ENCODE peak calls at places on chromosomes 11 and 22, in nine cellular contexts. Z, T, V, E, J, S, L, G and D are unnamed samples.

GRCh38 chr22:19419086-19419463 is 12.5 kb downstream of the HIRA start:
- DNase-seq in J (no peak), T (no peak), L (no peak), E (no peak), G (no peak), S (no peak), V (no peak), Z (no peak), D (no peak)

GRCh38 chr11:21567628-21568290 is 625.1 kb upstream of the ANO5 start:
- DNase-seq in L (no peak), Z (no peak), G (no peak), T (no peak), E (no peak), S (no peak), V (no peak), J (no peak), D (no peak)

GRCh38 chr11:69985654-69986420 is 92.3 kb upstream of the ANO1 start:
- DNase-seq in Z (no peak), S (no peak), T (no peak), J (no peak), L (peak; percentile 49), V (peak; percentile 61), G (no peak), E (no peak), D (no peak)

GRCh38 chr11:60848714-60849151 is 6.8 kb downstream of the CCDC86 start:
- DNase-seq in T (no peak), J (no peak), Z (no peak), G (no peak), S (no peak), V (no peak), E (no peak), L (no peak), D (no peak)

GRCh38 chr11:114909866-114910265 is 231.5 kb downstream of the NXPE2 start:
- DNase-seq in V (no peak), L (peak; percentile 15), T (no peak), J (no peak), S (no peak), Z (peak; percentile 19), G (no peak), E (no peak), D (no peak)

GRCh38 chr11:34356918-34357645 is 728 bp downstream of the ABTB2 start:
- DNase-seq in V (peak; percentile 83), E (peak; percentile 40), J (peak; percentile 64), S (peak; percentile 63), L (peak; percentile 59), Z (peak; percentile 70), G (peak; percentile 83), T (peak; percentile 79), D (peak; percentile 51)

GRCh38 chr11:85530596-85530995 is 96.5 kb downstream of the DLG2 start:
- DNase-seq in V (no peak), T (no peak), L (no peak), J (no peak), Z (no peak), E (no peak), G (no peak), S (no peak), D (no peak)

GRCh38 chr11:107857550-107858216 is 904 bp downstream of the SLC35F2 start:
- DNase-seq in Z (no peak), E (no peak), G (peak; percentile 48), L (no peak), S (no peak), T (peak; percentile 40), J (peak; percentile 21), V (peak; percentile 69), D (no peak)

GRCh38 chr11:112958670-112959069 is 2.5 kb upstream of the NCAM1 start:
- DNase-seq in S (no peak), E (no peak), T (peak; percentile 26), G (no peak), V (no peak), L (no peak), J (peak; percentile 30), Z (peak; percentile 19), D (no peak)

GRCh38 chr22:30557243-30557642 is 10.7 kb upstream of the SEC14L6 start:
- DNase-seq in S (no peak), T (no peak), V (no peak), L (peak; percentile 42), J (no peak), G (no peak), E (no peak), Z (no peak), D (no peak)
- TF ChIP-seq CTCF in S (no peak), T (no peak), V (no peak), L (no peak), J (no peak), G (no peak), E (no peak), Z (no peak), D (no peak)

GRCh38 chr11:120210651-120211521 is at the start of gene OAF:
- DNase-seq in Z (peak; percentile 92), L (peak; percentile 87), J (peak; percentile 90), E (peak; percentile 77), T (peak; percentile 93), V (peak; percentile 78), S (peak; percentile 64), G (peak; percentile 85), D (peak; percentile 61)

GRCh38 chr11:120211522-120212258 is 858 bp downstream of the OAF start:
- DNase-seq in J (no peak), G (no peak), S (no peak), Z (no peak), V (no peak), L (no peak), E (no peak), T (peak; percentile 41), D (no peak)

GRCh38 chr11:120208777-120209176 is 2.1 kb upstream of the OAF start:
- DNase-seq in V (no peak), L (no peak), T (peak; percentile 77), J (peak; percentile 79), G (peak; percentile 86), S (no peak), Z (no peak), E (no peak), D (no peak)

GRCh38 chr11:120208012-120208441 is 2.8 kb upstream of the OAF start:
- DNase-seq in T (peak; percentile 54), G (no peak), L (no peak), S (no peak), Z (no peak), J (peak; percentile 43), E (no peak), V (no peak), D (no peak)

GRCh38 chr11:120209750-120210650 is 832 bp upstream of the OAF start:
- DNase-seq in S (no peak), V (no peak), L (no peak), J (no peak), Z (peak; percentile 46), G (no peak), E (no peak), T (peak; percentile 34), D (no peak)
- TF ChIP-seq CTCF in S (no peak), V (no peak), L (no peak), J (no peak), Z (no peak), G (no peak), E (no peak), T (no peak), D (no peak)

DNA sequence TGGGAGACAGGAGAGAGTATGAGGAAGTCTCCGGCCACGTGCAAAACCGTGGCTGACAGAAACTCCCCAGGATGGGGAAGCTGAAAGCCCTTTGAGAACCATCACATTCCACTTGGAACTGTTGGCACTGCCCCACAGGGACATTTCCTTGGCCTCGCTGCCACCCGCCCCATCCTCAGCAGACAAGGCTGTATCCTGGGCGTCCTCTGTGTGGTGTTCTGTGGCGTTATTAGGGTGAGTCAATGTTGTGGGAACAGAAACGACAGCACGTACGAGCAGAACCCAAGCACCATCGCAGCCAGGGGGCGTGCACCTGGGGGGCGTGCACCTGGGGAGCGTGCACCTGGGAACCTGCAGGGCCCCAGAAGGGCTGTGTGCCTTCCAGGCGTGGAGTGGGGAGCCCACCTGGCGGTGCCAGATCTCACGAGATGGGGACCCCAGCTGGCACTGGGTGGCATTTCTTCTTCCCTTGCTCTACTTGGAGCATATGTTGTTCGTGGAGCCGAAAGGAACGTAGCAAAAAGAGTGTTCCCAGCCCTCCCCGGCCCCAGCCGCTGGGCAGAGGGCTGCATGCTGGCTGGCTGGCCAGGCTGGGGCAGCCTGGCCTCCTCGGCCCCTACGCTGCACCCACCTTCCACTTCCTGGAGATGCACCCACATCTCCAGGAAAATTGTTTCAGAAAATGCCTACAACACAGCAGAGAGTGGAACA is 35.4 kb downstream of the NFAM1 start:
- DNase-seq in L (peak; percentile 41), V (no peak), E (peak; percentile 13), Z (peak; percentile 21), J (no peak), S (no peak), G (no peak), T (no peak), D (no peak)
- TF ChIP-seq CTCF in L (peak; percentile 11), V (no peak), E (no peak), Z (peak; percentile 39), J (no peak), S (no peak), G (no peak), T (no peak), D (no peak)

GRCh38 chr11:90204832-90205646 is 17.8 kb downstream of the CHORDC1 start:
- DNase-seq in V (no peak), T (peak; percentile 62), S (no peak), Z (peak; percentile 63), J (peak; percentile 75), E (no peak), L (no peak), G (no peak), D (no peak)
- TF ChIP-seq CTCF in V (peak; percentile 92), T (peak; percentile 90), S (peak; percentile 67), Z (peak; percentile 97), J (peak; percentile 94), E (peak; percentile 86), L (peak; percentile 76), G (peak; percentile 94), D (peak; percentile 84)

GRCh38 chr11:14117632-14118031 is 155.1 kb downstream of the SPON1 start:
- DNase-seq in E (no peak), V (no peak), L (no peak), S (no peak), T (no peak), Z (no peak), J (no peak), G (no peak), D (no peak)
- TF ChIP-seq CTCF in E (no peak), V (no peak), L (no peak), S (no peak), T (no peak), Z (no peak), J (no peak), G (no peak), D (no peak)

GRCh38 chr22:21673534-21674321 is 7.9 kb downstream of the PPIL2 start:
- DNase-seq in Z (no peak), J (no peak), V (no peak), G (no peak), L (no peak), T (no peak), S (no peak), E (no peak), D (no peak)
- TF ChIP-seq CTCF in Z (no peak), J (no peak), V (no peak), G (no peak), L (no peak), T (no peak), S (no peak), E (no peak), D (no peak)

GRCh38 chr11:6234314-6235031 is at the start of gene FHIP1B:
- DNase-seq in G (peak; percentile 100), S (peak; percentile 100), E (peak; percentile 100), Z (peak; percentile 100), L (peak; percentile 100), J (peak; percentile 100), T (peak; percentile 100), V (peak; percentile 100), D (peak; percentile 99)
- TF ChIP-seq CTCF in G (no peak), S (no peak), E (peak; percentile 3), Z (no peak), L (no peak), J (no peak), T (no peak), V (peak; percentile 17), D (no peak)